ENCODE peak calls at places on chromosomes 2 and 18, in ten cellular contexts. N, E, H, U, J, S, Q, O, F and T are unnamed samples.

GRCh38 chr2:100584811-100585210 is 22.0 kb downstream of the PDCL3 start:
- DNase-seq in U (no peak), O (no peak), H (no peak), N (no peak), S (no peak), E (no peak), F (no peak), Q (no peak), J (no peak), T (no peak)

GRCh38 chr2:38709515-38710194 is 41.5 kb downstream of the SRSF7 start:
- DNase-seq in U (no peak), F (no peak), E (no peak), Q (no peak), S (no peak), N (no peak), O (no peak), J (no peak), H (no peak), T (no peak)

GRCh38 chr18:54279477-54280205 is 10.3 kb downstream of the POLI start:
- DNase-seq in Q (no peak), J (no peak), H (no peak), O (no peak), E (no peak), U (no peak), F (no peak), S (no peak), N (no peak), T (no peak)

GRCh38 chr2:12493031-12493513 is 223.7 kb upstream of the TRIB2 start:
- DNase-seq in O (no peak), J (no peak), Q (no peak), N (peak), U (peak), H (peak), E (no peak), F (peak), S (peak), T (peak)

GRCh38 chr2:98894331-98895000 is 41.6 kb downstream of the CRACDL start:
- DNase-seq in E (no peak), Q (no peak), O (no peak), F (no peak), H (no peak), U (no peak), N (no peak), J (no peak), S (no peak), T (no peak)

GRCh38 chr18:74457043-74457742 is at the start of gene DIPK1C:
- DNase-seq in F (no peak), J (no peak), U (no peak), O (no peak), Q (no peak), E (peak), H (peak), S (no peak), N (no peak), T (no peak)

GRCh38 chr18:28961669-28962228 is 784.8 kb upstream of the CDH2 start:
- DNase-seq in E (peak), H (no peak), Q (peak), O (peak), N (peak), U (peak), J (peak), S (peak), F (peak), T (peak)

GRCh38 chr2:25331686-25332365 is 9.9 kb downstream of the DNMT3A start:
- DNase-seq in S (no peak), N (no peak), U (no peak), Q (no peak), E (no peak), H (no peak), O (no peak), F (no peak), J (no peak), T (no peak)

GRCh38 chr18:35938562-35938961 is 33.9 kb upstream of the RMP24 start:
- DNase-seq in H (no peak), S (no peak), U (peak), N (no peak), Q (no peak), J (no peak), E (no peak), O (no peak), F (no peak), T (no peak)

GRCh38 chr2:159867557-159868330 is 69.7 kb upstream of the CD302 start:
- DNase-seq in S (no peak), H (no peak), N (no peak), E (no peak), U (no peak), J (no peak), O (no peak), F (no peak), Q (no peak), T (no peak)

GRCh38 chr18:57698571-57699276 is 77.1 kb upstream of the NARS1 start:
- DNase-seq in E (no peak), U (peak), J (no peak), F (no peak), S (no peak), H (no peak), O (no peak), N (peak), Q (no peak), T (peak)

GRCh38 chr18:25661836-25662235 is 309.9 kb upstream of the ZNF521 start:
- DNase-seq in Q (no peak), S (no peak), U (no peak), F (no peak), J (no peak), O (no peak), N (no peak), E (no peak), H (no peak), T (no peak)

GRCh38 chr2:192498747-192499146 is 304.0 kb upstream of the TMEFF2 start:
- DNase-seq in Q (no peak), E (no peak), J (no peak), S (no peak), O (no peak), N (no peak), U (peak), H (no peak), F (no peak), T (no peak)

GRCh38 chr2:65661980-65662653 is 229.7 kb upstream of the SPRED2 start:
- DNase-seq in O (no peak), J (no peak), E (peak), U (no peak), Q (no peak), H (no peak), F (no peak), S (no peak), N (no peak), T (no peak)

GRCh38 chr2:27024812-27025211 is 8.0 kb upstream of the TMEM214 start:
- DNase-seq in H (no peak), F (no peak), U (no peak), Q (no peak), S (no peak), O (no peak), J (no peak), E (no peak), N (no peak), T (no peak)

GRCh38 chr2:238915196-238915595 is 67.3 kb downstream of the TWIST2 start:
- DNase-seq in J (no peak), F (no peak), O (no peak), H (peak), S (no peak), Q (peak), U (peak), N (peak), E (no peak), T (no peak)

GRCh38 chr2:171069286-171069956 is 91.3 kb downstream of the TLK1 start:
- DNase-seq in J (no peak), N (no peak), S (no peak), Q (no peak), H (no peak), F (no peak), O (no peak), E (no peak), U (no peak), T (no peak)

GRCh38 chr2:233480490-233481202 is 85.9 kb downstream of the USP40 start:
- DNase-seq in N (no peak), F (no peak), O (no peak), J (no peak), S (no peak), U (peak), H (peak), E (no peak), Q (no peak), T (no peak)

GRCh38 chr2:116061023-116061422 is 1618.6 kb downstream of the DPP10 start:
- DNase-seq in J (no peak), H (no peak), O (no peak), Q (no peak), F (no peak), S (no peak), U (no peak), E (no peak), N (no peak), T (no peak)

GRCh38 chr2:223101340-223102039 is 49.5 kb downstream of the KCNE4 start:
- DNase-seq in O (peak), J (no peak), E (peak), H (no peak), N (peak), F (peak), U (peak), Q (no peak), S (peak), T (peak)

GRCh38 chr2:41954304-41955291 is 93.2 kb upstream of the PKDCC start:
- DNase-seq in E (peak), H (no peak), J (no peak), N (no peak), S (no peak), F (no peak), U (no peak), O (no peak), Q (no peak), T (no peak)

GRCh38 chr2:237154050-237154638 is 68.5 kb downstream of the COPS8 start:
- DNase-seq in F (peak), U (peak), J (peak), S (peak), Q (no peak), O (peak), N (peak), H (peak), E (peak), T (peak)

DNA sequence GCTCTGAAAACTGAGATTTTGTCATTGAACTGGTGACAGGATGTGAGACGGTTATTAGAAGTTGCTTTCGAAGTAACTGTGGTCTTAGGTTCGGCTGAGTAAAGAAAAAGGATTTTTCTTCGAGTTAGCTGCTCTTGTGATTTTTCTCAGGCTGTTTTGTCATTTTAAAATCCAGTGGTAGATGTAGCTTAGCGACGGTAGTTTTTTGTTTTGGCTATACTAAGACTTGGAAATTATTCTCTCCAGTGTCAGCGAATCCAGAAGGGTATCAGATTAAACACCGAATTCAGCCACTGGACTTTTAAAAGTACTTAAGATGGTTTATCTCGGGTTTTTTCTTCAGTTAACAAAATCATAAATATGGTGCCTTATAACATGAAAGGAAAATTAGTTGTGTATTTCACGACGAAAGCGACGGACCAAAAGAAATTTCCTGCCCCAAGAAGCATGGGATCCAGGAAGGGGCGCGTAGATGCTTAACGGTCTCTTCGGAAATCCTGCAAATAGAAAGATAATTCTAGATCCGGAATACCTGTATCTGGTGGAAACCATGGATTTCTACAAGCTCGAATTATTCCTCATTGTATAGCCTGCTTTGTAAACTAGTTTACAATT is 1.2 kb downstream of the SFT2D3 start:
- DNase-seq in S (no peak), F (no peak), J (no peak), U (no peak), H (no peak), N (no peak), O (no peak), E (no peak), Q (no peak), T (no peak)
- TF ChIP-seq CTCF in S (no peak), F (no peak), J (no peak), U (no peak), H (no peak), N (no peak), O (no peak), E (no peak), Q (no peak), T (no peak)

GRCh38 chr2:3113769-3114168 is 263.8 kb downstream of the EIPR1 start:
- DNase-seq in O (no peak), J (no peak), Q (peak), E (no peak), S (no peak), H (no peak), U (no peak), N (no peak), F (no peak), T (no peak)
- TF ChIP-seq CTCF in O (no peak), J (no peak), Q (no peak), E (no peak), S (no peak), H (no peak), U (no peak), N (no peak), F (no peak), T (no peak)

GRCh38 chr2:221572821-221573429 is 821 bp upstream of the EPHA4 start:
- DNase-seq in S (peak), E (no peak), N (peak), Q (peak), J (peak), O (peak), H (peak), F (peak), U (peak), T (peak)

GRCh38 chr2:221573430-221574230 is 1.5 kb upstream of the EPHA4 start:
- DNase-seq in F (peak), E (peak), Q (peak), H (peak), S (peak), J (peak), U (peak), N (peak), O (peak), T (peak)

GRCh38 chr2:221571108-221571390 is 1.1 kb downstream of the EPHA4 start:
- DNase-seq in Q (no peak), S (no peak), N (peak), H (no peak), F (peak), O (no peak), J (no peak), E (peak), U (peak), T (no peak)

GRCh38 chr2:221571391-221572179 is 519 bp downstream of the EPHA4 start:
- DNase-seq in N (peak), J (peak), U (peak), O (peak), S (peak), Q (peak), F (peak), E (peak), H (peak), T (peak)

DNA sequence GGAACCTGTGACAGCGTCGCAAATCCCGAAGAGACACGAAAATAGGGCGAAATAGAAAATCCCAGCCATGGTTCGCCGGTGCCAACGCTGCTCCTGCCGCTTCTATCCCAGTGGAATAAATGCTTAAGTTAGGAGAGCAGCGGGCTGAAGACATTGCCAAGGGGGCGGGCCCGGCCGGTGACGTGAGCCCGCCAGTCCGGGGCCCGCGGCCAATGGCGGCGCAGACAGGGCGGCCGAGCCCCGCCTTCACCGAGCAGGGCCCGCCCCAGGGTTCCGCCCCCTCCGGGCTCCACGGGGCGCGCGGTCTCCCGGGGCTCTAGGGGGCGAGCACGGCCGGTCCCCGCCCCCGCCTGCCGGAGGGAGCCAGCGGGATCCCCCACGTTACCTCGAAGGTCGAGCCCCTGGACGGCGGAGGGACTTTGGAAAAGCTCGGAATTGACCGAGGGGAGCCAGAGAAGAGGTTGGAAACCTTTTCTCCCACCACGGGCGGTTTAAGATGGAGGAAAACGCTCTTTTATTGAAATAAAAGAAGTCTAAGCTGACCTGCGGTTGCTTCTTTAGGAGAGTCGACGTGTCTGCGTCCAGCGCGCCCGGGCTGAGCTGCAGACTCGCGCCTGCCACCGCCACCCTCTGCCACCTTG is at the start of gene EPHA4:
- DNase-seq in N (peak), O (peak), H (peak), Q (peak), F (peak), S (peak), U (peak), E (peak), J (peak), T (peak)
- TF ChIP-seq CTCF in N (no peak), O (peak), H (no peak), Q (no peak), F (no peak), S (no peak), U (no peak), E (no peak), J (no peak), T (peak)

GRCh38 chr2:235636471-235637005 is 142.7 kb downstream of the AGAP1 start:
- DNase-seq in H (no peak), Q (no peak), U (no peak), E (no peak), F (no peak), O (no peak), N (no peak), J (no peak), S (no peak), T (no peak)

GRCh38 chr2:235639885-235640284 is 146.0 kb downstream of the AGAP1 start:
- DNase-seq in E (no peak), N (no peak), U (no peak), Q (no peak), O (no peak), S (no peak), J (no peak), F (no peak), H (no peak), T (peak)

GRCh38 chr2:235637906-235638305 is 144.1 kb downstream of the AGAP1 start:
- DNase-seq in O (no peak), F (no peak), H (no peak), J (no peak), Q (no peak), U (no peak), N (no peak), E (no peak), S (no peak), T (no peak)

GRCh38 chr2:235639387-235639786 is 145.5 kb downstream of the AGAP1 start:
- DNase-seq in E (peak), Q (peak), H (peak), N (peak), J (no peak), S (peak), U (peak), O (no peak), F (peak), T (peak)

DNA sequence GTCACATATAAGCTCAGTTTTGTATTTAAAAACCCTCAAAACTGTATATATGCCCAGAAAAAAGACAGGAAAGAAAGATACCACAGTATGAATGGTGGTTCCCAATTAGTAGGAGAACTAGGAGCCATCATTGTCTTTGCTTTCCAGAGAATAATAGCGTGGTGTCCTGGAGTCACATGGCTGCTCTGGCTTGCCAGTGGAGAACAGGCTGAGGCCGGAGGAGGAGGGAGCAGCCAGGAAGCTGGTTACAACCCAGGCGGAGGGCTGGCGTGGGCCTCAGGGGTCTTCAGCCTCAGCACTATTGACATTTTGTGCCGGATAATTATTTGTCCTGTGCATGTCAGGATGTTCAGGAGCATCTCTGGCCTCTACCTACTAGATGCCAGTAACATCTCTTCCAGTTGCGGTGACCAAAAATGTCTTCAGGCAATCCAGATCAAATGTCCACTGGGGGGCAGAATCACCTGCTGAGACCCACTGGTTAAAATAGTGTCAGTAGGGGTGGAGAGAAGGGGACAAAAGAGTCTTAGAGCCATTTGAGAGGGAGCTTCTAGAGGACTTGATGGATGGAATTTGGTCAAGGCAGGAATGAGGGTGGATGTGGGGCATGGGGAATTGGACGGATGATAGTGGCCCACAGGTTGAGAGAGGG is 144.8 kb downstream of the AGAP1 start:
- DNase-seq in J (no peak), H (no peak), S (no peak), N (no peak), O (peak), F (no peak), Q (no peak), E (no peak), U (no peak), T (peak)
- TF ChIP-seq CTCF in J (no peak), H (no peak), S (no peak), N (peak), O (peak), F (peak), Q (no peak), E (no peak), U (no peak), T (peak)

GRCh38 chr2:231392431-231393148 is 2.9 kb upstream of the B3GNT7 start:
- DNase-seq in O (no peak), S (no peak), N (no peak), J (no peak), E (no peak), F (no peak), Q (no peak), H (no peak), U (no peak), T (no peak)

GRCh38 chr2:231396058-231396821 is 730 bp downstream of the B3GNT7 start:
- DNase-seq in U (no peak), E (no peak), F (no peak), O (no peak), Q (no peak), J (no peak), S (no peak), H (no peak), N (no peak), T (no peak)

GRCh38 chr2:231393149-231394131 is 2.1 kb upstream of the B3GNT7 start:
- DNase-seq in F (no peak), N (no peak), S (no peak), H (no peak), E (no peak), Q (no peak), O (no peak), U (no peak), J (no peak), T (no peak)

GRCh38 chr2:231395188-231396057 is at the start of gene B3GNT7:
- DNase-seq in E (no peak), H (no peak), N (no peak), Q (no peak), U (no peak), J (no peak), O (peak), F (no peak), S (no peak), T (no peak)

GRCh38 chr2:231394201-231395141 is 1.0 kb upstream of the B3GNT7 start:
- DNase-seq in N (no peak), S (no peak), H (no peak), E (no peak), U (no peak), O (no peak), Q (no peak), F (no peak), J (no peak), T (no peak)
- TF ChIP-seq CTCF in N (peak), S (no peak), H (no peak), E (peak), U (no peak), O (peak), Q (no peak), F (peak), J (peak), T (peak)

GRCh38 chr18:11163668-11164067 is 14.3 kb upstream of the PIEZO2 start:
- DNase-seq in S (no peak), H (no peak), U (no peak), J (peak), F (no peak), O (peak), N (peak), Q (no peak), E (peak), T (no peak)
- TF ChIP-seq CTCF in S (no peak), H (peak), U (peak), J (peak), F (peak), O (peak), N (peak), Q (no peak), E (peak), T (peak)